ENCODE peak calls at places on chromosome 2, in five cellular contexts. One of them, this sample, is unnamed.

GRCh38 chr2:46915281-46915810 is at the start of gene MCFD2:
- DNase-seq in H1: no peak
- DNase-seq in endodermal cell: no peak
- DNase-seq in HL-60: no peak
- DNase-seq in body of pancreas: no peak
- DNase-seq in this sample: no peak

GRCh38 chr2:74862268-74862964 is 28.5 kb downstream of the HK2 start:
- DNase-seq in H1: no peak
- DNase-seq in endodermal cell: no peak
- DNase-seq in HL-60: no peak
- DNase-seq in body of pancreas: no peak
- DNase-seq in this sample: no peak

GRCh38 chr2:177331446-177331997 is 61.1 kb upstream of the AGPS start:
- DNase-seq in H1: no peak
- DNase-seq in endodermal cell: no peak
- DNase-seq in HL-60: no peak
- DNase-seq in body of pancreas: no peak
- DNase-seq in this sample: no peak

GRCh38 chr2:3445891-3446290 is 66.4 kb downstream of the TRAPPC12 start:
- DNase-seq in H1: peak
- DNase-seq in endodermal cell: no peak
- DNase-seq in HL-60: no peak
- DNase-seq in body of pancreas: no peak
- DNase-seq in this sample: no peak

GRCh38 chr2:39121523-39122063 is 742 bp upstream of the SOS1 start:
- DNase-seq in H1: no peak
- DNase-seq in endodermal cell: no peak
- DNase-seq in HL-60: no peak
- DNase-seq in body of pancreas: no peak
- DNase-seq in this sample: no peak

GRCh38 chr2:222671259-222672067 is at the start of gene MOGAT1:
- DNase-seq in H1: peak
- DNase-seq in endodermal cell: peak
- DNase-seq in HL-60: peak
- DNase-seq in body of pancreas: peak
- DNase-seq in this sample: peak

GRCh38 chr2:68157002-68157401 is 686 bp upstream of the PNO1 start:
- DNase-seq in H1: no peak
- DNase-seq in endodermal cell: no peak
- DNase-seq in HL-60: no peak
- DNase-seq in body of pancreas: no peak
- DNase-seq in this sample: peak

GRCh38 chr2:33205693-33206434 is 259.1 kb downstream of the LTBP1 start:
- DNase-seq in H1: no peak
- DNase-seq in endodermal cell: no peak
- DNase-seq in HL-60: no peak
- DNase-seq in body of pancreas: no peak
- DNase-seq in this sample: no peak

GRCh38 chr2:121955313-121956211 is 200.1 kb downstream of the TSN start:
- DNase-seq in H1: no peak
- DNase-seq in endodermal cell: peak
- DNase-seq in HL-60: no peak
- DNase-seq in body of pancreas: peak
- DNase-seq in this sample: no peak

GRCh38 chr2:237449193-237449797 is 35.3 kb upstream of the COL6A3 start:
- DNase-seq in H1: no peak
- DNase-seq in endodermal cell: no peak
- DNase-seq in HL-60: no peak
- DNase-seq in body of pancreas: no peak
- DNase-seq in this sample: no peak

GRCh38 chr2:110639972-110640371 is 37.9 kb downstream of the BUB1 start:
- DNase-seq in H1: no peak
- DNase-seq in endodermal cell: no peak
- DNase-seq in HL-60: no peak
- DNase-seq in body of pancreas: no peak
- DNase-seq in this sample: no peak

GRCh38 chr2:220090050-220090449 is 462.6 kb downstream of the SLC4A3 start:
- DNase-seq in H1: no peak
- DNase-seq in endodermal cell: no peak
- DNase-seq in HL-60: no peak
- DNase-seq in body of pancreas: no peak
- DNase-seq in this sample: peak

GRCh38 chr2:179424571-179424970 is 159.9 kb upstream of the SESTD1 start:
- DNase-seq in H1: no peak
- DNase-seq in endodermal cell: no peak
- DNase-seq in HL-60: no peak
- DNase-seq in body of pancreas: no peak
- DNase-seq in this sample: no peak

GRCh38 chr2:37798315-37799005 is 126.6 kb upstream of the RMDN2 start:
- DNase-seq in H1: no peak
- DNase-seq in endodermal cell: no peak
- DNase-seq in HL-60: peak
- DNase-seq in body of pancreas: no peak
- DNase-seq in this sample: no peak

GRCh38 chr2:20422679-20423271 is 24.1 kb upstream of the RHOB start:
- DNase-seq in H1: peak
- DNase-seq in endodermal cell: peak
- DNase-seq in HL-60: no peak
- DNase-seq in body of pancreas: no peak
- DNase-seq in this sample: peak

GRCh38 chr2:75607988-75608683 is 38.4 kb upstream of the MRPL19 start:
- DNase-seq in H1: no peak
- DNase-seq in endodermal cell: no peak
- DNase-seq in HL-60: no peak
- DNase-seq in body of pancreas: no peak
- DNase-seq in this sample: peak

GRCh38 chr2:37274354-37274965 is 43.0 kb downstream of the NDUFAF7 start:
- DNase-seq in H1: no peak
- DNase-seq in endodermal cell: no peak
- DNase-seq in HL-60: peak
- DNase-seq in body of pancreas: no peak
- DNase-seq in this sample: peak

GRCh38 chr2:239829326-239829725 is 195.8 kb downstream of the NDUFA10 start:
- DNase-seq in H1: no peak
- DNase-seq in endodermal cell: peak
- DNase-seq in HL-60: no peak
- DNase-seq in body of pancreas: no peak
- DNase-seq in this sample: no peak

GRCh38 chr2:28400921-28401320 is 8.3 kb downstream of the FOSL2 start:
- DNase-seq in H1: no peak
- DNase-seq in endodermal cell: no peak
- DNase-seq in HL-60: no peak
- DNase-seq in body of pancreas: no peak
- DNase-seq in this sample: no peak

GRCh38 chr2:8819194-8819593 is 18.2 kb downstream of the KIDINS220 start:
- DNase-seq in H1: no peak
- DNase-seq in endodermal cell: no peak
- DNase-seq in HL-60: no peak
- DNase-seq in body of pancreas: no peak
- DNase-seq in this sample: peak

GRCh38 chr2:240286596-240286995 is 146.1 kb upstream of the OTOS start:
- DNase-seq in H1: no peak
- DNase-seq in endodermal cell: no peak
- DNase-seq in HL-60: no peak
- DNase-seq in body of pancreas: no peak
- DNase-seq in this sample: no peak

GRCh38 chr2:122244830-122245229 is 489.4 kb downstream of the TSN start:
- DNase-seq in H1: no peak
- DNase-seq in endodermal cell: no peak
- DNase-seq in HL-60: no peak
- DNase-seq in body of pancreas: no peak
- DNase-seq in this sample: no peak

GRCh38 chr2:213149332-213149875 is 2.0 kb downstream of the IKZF2 start:
- DNase-seq in H1: no peak
- DNase-seq in endodermal cell: no peak
- DNase-seq in HL-60: no peak
- DNase-seq in body of pancreas: no peak
- DNase-seq in this sample: no peak

GRCh38 chr2:230924470-230925341 is at the start of gene GPR55:
- DNase-seq in H1: peak
- DNase-seq in endodermal cell: peak
- DNase-seq in HL-60: peak
- DNase-seq in body of pancreas: no peak
- DNase-seq in this sample: no peak

DNA sequence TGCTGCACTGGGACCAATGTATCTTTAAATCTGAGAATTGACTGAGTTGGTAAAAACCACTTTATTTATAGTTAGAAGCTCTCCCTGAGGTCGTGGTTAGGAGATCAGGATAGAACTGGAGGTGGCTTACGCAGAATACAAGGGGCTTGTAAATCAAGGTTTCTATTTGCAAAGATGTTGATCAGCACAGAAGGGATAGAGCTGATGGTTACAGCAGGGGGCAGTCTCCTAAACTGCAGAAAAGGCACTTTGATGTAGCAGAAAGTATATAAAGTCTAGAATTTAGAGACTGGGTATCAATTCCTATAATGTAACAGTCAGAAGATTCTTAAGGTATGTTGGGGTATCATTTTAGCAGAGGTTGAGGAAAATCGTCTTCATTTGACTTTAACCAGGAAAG is 25.2 kb upstream of the ACVR1 start:
- DNase-seq in H1: no peak
- DNase-seq in endodermal cell: no peak
- DNase-seq in HL-60: no peak
- DNase-seq in body of pancreas: no peak
- DNase-seq in this sample: no peak
- TF ChIP-seq CTCF in H1: peak
- TF ChIP-seq CTCF in endodermal cell: peak
- TF ChIP-seq CTCF in HL-60: no peak
- TF ChIP-seq CTCF in body of pancreas: no peak
- TF ChIP-seq CTCF in this sample: no peak

DNA sequence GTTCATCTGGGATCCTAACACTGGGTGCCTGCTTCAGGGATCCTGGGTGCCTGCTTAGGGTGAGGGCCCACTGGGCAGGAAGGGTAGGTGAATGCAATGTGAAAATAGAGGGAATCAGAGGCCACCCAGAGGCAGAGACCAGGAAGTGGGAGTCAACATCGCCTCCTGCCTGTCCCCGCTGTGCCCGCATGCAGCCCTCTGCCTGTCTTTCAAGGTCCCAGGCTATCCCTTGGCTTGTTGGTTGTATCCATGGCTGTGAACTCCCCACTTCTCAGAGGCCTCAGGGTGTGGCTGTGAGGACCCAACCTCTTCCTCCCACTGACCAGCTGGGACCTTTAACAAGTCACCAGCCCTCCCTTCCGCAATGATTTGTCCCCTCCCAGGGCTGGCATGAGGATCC is 26.5 kb downstream of the PSD4 start:
- DNase-seq in H1: no peak
- DNase-seq in endodermal cell: peak
- DNase-seq in HL-60: no peak
- DNase-seq in body of pancreas: no peak
- DNase-seq in this sample: no peak
- TF ChIP-seq CTCF in H1: peak
- TF ChIP-seq CTCF in endodermal cell: peak
- TF ChIP-seq CTCF in HL-60: no peak
- TF ChIP-seq CTCF in body of pancreas: no peak
- TF ChIP-seq CTCF in this sample: no peak

GRCh38 chr2:223949241-223949640 is 4.1 kb upstream of the WDFY1 start:
- DNase-seq in H1: no peak
- DNase-seq in endodermal cell: no peak
- DNase-seq in HL-60: no peak
- DNase-seq in body of pancreas: no peak
- DNase-seq in this sample: no peak
- TF ChIP-seq CTCF in H1: no peak
- TF ChIP-seq CTCF in endodermal cell: peak
- TF ChIP-seq CTCF in HL-60: no peak
- TF ChIP-seq CTCF in body of pancreas: no peak
- TF ChIP-seq CTCF in this sample: no peak

GRCh38 chr2:203238711-203239526 is at the start of gene CYP20A1:
- DNase-seq in H1: peak
- DNase-seq in endodermal cell: peak
- DNase-seq in HL-60: peak
- DNase-seq in body of pancreas: peak
- DNase-seq in this sample: peak
- TF ChIP-seq CTCF in H1: peak
- TF ChIP-seq CTCF in endodermal cell: peak
- TF ChIP-seq CTCF in HL-60: no peak
- TF ChIP-seq CTCF in body of pancreas: no peak
- TF ChIP-seq CTCF in this sample: peak

DNA sequence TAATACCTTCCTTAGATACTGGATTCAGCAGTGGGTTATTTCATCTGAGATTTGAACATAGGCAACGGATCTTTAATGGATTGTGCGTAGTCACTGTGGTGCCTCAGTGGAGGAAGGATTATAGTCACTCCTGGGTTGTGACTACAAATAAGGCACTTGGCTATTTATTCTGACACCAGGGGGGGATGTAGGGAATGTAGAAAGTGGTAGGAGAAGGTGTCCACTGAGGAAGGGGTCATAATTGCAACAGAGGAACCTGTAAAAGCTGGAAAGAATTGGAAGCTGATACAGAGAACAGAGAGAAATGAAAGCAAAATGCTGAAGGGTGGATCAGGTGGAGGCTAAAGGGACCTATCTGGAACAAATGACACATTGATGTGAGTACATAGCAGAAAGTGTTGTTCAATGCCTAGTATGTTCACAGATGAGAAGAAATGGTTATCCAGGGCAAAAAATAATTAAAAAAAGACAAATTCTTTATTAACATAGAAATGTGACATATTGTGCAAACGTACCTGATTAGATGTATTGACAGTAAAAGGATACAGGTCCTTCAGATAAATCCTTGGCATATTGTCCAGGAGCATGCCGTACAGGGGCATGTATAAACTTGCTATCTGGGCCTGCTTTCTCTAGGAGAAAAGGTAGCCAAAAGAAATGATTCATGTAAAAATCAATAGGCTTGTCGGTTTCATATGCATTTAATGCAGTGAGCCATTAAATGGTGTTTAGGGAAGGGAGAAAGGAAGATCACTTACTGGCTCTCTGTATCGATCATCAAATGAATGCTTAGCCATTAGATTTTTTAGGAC is 91.2 kb upstream of the CCDC195 start:
- DNase-seq in H1: no peak
- DNase-seq in endodermal cell: no peak
- DNase-seq in HL-60: no peak
- DNase-seq in body of pancreas: no peak
- DNase-seq in this sample: no peak
- TF ChIP-seq CTCF in H1: no peak
- TF ChIP-seq CTCF in endodermal cell: peak
- TF ChIP-seq CTCF in HL-60: no peak
- TF ChIP-seq CTCF in body of pancreas: no peak
- TF ChIP-seq CTCF in this sample: no peak

GRCh38 chr2:233456934-233457333 is 102.6 kb downstream of the DGKD start:
- DNase-seq in H1: no peak
- DNase-seq in endodermal cell: peak
- DNase-seq in HL-60: no peak
- DNase-seq in body of pancreas: no peak
- DNase-seq in this sample: no peak
- TF ChIP-seq CTCF in H1: no peak
- TF ChIP-seq CTCF in endodermal cell: peak
- TF ChIP-seq CTCF in HL-60: no peak
- TF ChIP-seq CTCF in body of pancreas: no peak
- TF ChIP-seq CTCF in this sample: no peak

This sample was measured in foreskin fibroblast.